ENCODE peak calls at places on chromosomes 11 and 22, in nine cellular contexts. O, U, M, F, W, Z, V, J and T are unnamed samples.
A peak's percentile ranks its signal among the peaks of the same experiment; 100 is the strongest.

GRCh38 chr22:48334971-48335370 is 1492.7 kb downstream of the BRD1 start:
- DNase-seq in O (no peak), U (peak; percentile 22), M (no peak), F (no peak), W (no peak), Z (no peak), V (no peak), J (no peak), T (no peak)

GRCh38 chr22:49968831-49969661 is 8.5 kb downstream of the PIM3 start:
- DNase-seq in O (peak; percentile 28), U (peak; percentile 56), M (no peak), F (no peak), W (no peak), Z (no peak), V (no peak), J (peak; percentile 9), T (no peak)

GRCh38 chr11:72570893-72571741 is 103.1 kb downstream of the PDE2A start:
- DNase-seq in O (no peak), U (no peak), M (no peak), F (no peak), W (no peak), Z (no peak), V (no peak), J (no peak), T (no peak)

GRCh38 chr11:102197759-102198158 is 87.5 kb downstream of the YAP1 start:
- DNase-seq in O (no peak), U (no peak), M (no peak), F (no peak), W (no peak), Z (no peak), V (no peak), J (peak; percentile 37), T (no peak)

GRCh38 chr11:69540118-69541000 is 58.9 kb downstream of the LINC01488 start:
- DNase-seq in O (no peak), U (peak; percentile 69), M (no peak), F (peak; percentile 28), W (no peak), Z (no peak), V (no peak), J (peak; percentile 48), T (no peak)

GRCh38 chr11:73498343-73498742 is 99.6 kb downstream of the FAM168A start:
- DNase-seq in O (no peak), U (no peak), M (no peak), F (no peak), W (no peak), Z (no peak), V (no peak), J (no peak), T (no peak)

GRCh38 chr11:118853693-118854092 is 30.0 kb upstream of the CXCR5 start:
- DNase-seq in O (no peak), U (no peak), M (no peak), F (no peak), W (no peak), Z (no peak), V (no peak), J (no peak), T (no peak)

GRCh38 chr11:41989173-41989572 is 529.7 kb upstream of the LRRC4C start:
- DNase-seq in O (no peak), U (no peak), M (no peak), F (no peak), W (no peak), Z (no peak), V (no peak), J (no peak), T (no peak)

GRCh38 chr11:121575250-121575962 is 122.6 kb upstream of the SORL1-AS1 start:
- DNase-seq in O (peak; percentile 62), U (peak; percentile 89), M (peak; percentile 89), F (peak; percentile 35), W (no peak), Z (no peak), V (no peak), J (no peak), T (no peak)

GRCh38 chr11:85653048-85653447 is 5.3 kb downstream of the TMEM126A start:
- DNase-seq in O (no peak), U (no peak), M (no peak), F (no peak), W (no peak), Z (no peak), V (no peak), J (no peak), T (no peak)

GRCh38 chr22:40922484-40923303 is 28.5 kb upstream of the RBX1 start:
- DNase-seq in O (no peak), U (no peak), M (peak; percentile 81), F (no peak), W (peak; percentile 39), Z (peak; percentile 59), V (peak; percentile 74), J (peak; percentile 31), T (peak; percentile 59)

GRCh38 chr11:117888140-117888561 is 11.7 kb upstream of the FXYD6 start:
- DNase-seq in O (no peak), U (no peak), M (no peak), F (no peak), W (no peak), Z (no peak), V (no peak), J (peak; percentile 1), T (no peak)

GRCh38 chr11:35911616-35912165 is 32.2 kb upstream of the LDLRAD3 start:
- DNase-seq in O (no peak), U (no peak), M (no peak), F (no peak), W (no peak), Z (no peak), V (no peak), J (no peak), T (no peak)

GRCh38 chr11:133830931-133831907 is 14.1 kb downstream of the SPATA19 start:
- DNase-seq in O (no peak), U (no peak), M (no peak), F (no peak), W (no peak), Z (no peak), V (no peak), J (no peak), T (no peak)

GRCh38 chr11:1829039-1829820 is 5.6 kb upstream of the SYT8 start:
- DNase-seq in O (no peak), U (peak; percentile 67), M (peak; percentile 31), F (no peak), W (no peak), Z (no peak), V (no peak), J (no peak), T (peak; percentile 36)

GRCh38 chr22:41780714-41781507 is 19.6 kb upstream of the CCDC134 start:
- DNase-seq in O (peak; percentile 80), U (peak; percentile 83), M (peak; percentile 33), F (peak; percentile 28), W (no peak), Z (no peak), V (peak; percentile 78), J (no peak), T (no peak)

GRCh38 chr11:68773521-68774187 is 22.3 kb upstream of the TESMIN start:
- DNase-seq in O (no peak), U (no peak), M (peak; percentile 99), F (no peak), W (no peak), Z (no peak), V (no peak), J (no peak), T (no peak)

GRCh38 chr11:12787847-12788246 is 113.6 kb downstream of the TEAD1 start:
- DNase-seq in O (no peak), U (no peak), M (peak; percentile 69), F (no peak), W (no peak), Z (no peak), V (no peak), J (no peak), T (no peak)

GRCh38 chr11:118918686-118919280 is 6.9 kb downstream of the BCL9L start:
- DNase-seq in O (peak; percentile 48), U (no peak), M (no peak), F (peak; percentile 25), W (peak; percentile 43), Z (no peak), V (no peak), J (no peak), T (no peak)

GRCh38 chr22:49693416-49693815 is 134.3 kb downstream of the BRD1 start:
- DNase-seq in O (no peak), U (no peak), M (no peak), F (no peak), W (no peak), Z (no peak), V (no peak), J (no peak), T (no peak)

GRCh38 chr11:19472679-19473078 is 231.9 kb upstream of the E2F8 start:
- DNase-seq in O (no peak), U (no peak), M (no peak), F (no peak), W (no peak), Z (no peak), V (no peak), J (no peak), T (no peak)

GRCh38 chr11:97742717-97743116 is 1278.0 kb upstream of the CNTN5 start:
- DNase-seq in O (no peak), U (no peak), M (peak; percentile 73), F (no peak), W (no peak), Z (no peak), V (no peak), J (no peak), T (no peak)

GRCh38 chr11:67544591-67545242 is 21.5 kb upstream of the CABP2 start:
- DNase-seq in O (peak; percentile 78), U (no peak), M (no peak), F (no peak), W (no peak), Z (no peak), V (no peak), J (no peak), T (no peak)

GRCh38 chr11:79336740-79337517 is 103.9 kb downstream of the TENM4 start:
- DNase-seq in O (no peak), U (no peak), M (peak; percentile 33), F (no peak), W (no peak), Z (no peak), V (no peak), J (no peak), T (no peak)